ENCODE peak calls at places on chromosomes 1 and 21, in ten cellular contexts. One of them, this sample, is unnamed.

GRCh38 chr1:51331206-51332100 is 1.1 kb upstream of the TTC39A start:
- DNase-seq in osteoblast: peak
- DNase-seq in heart left ventricle: no peak
- DNase-seq in HFF-Myc: peak
- DNase-seq in neural progenitor cell: no peak
- DNase-seq in pancreas: peak
- DNase-seq in IMR-90: peak
- DNase-seq in left ventricle myocardium inferior: no peak
- DNase-seq in suprapubic skin: no peak
- DNase-seq in GM06990: no peak
- DNase-seq in this sample: no peak

GRCh38 chr1:168256164-168256563 is 24.5 kb upstream of the TBX19 start:
- DNase-seq in heart left ventricle: no peak
- DNase-seq in osteoblast: no peak
- DNase-seq in pancreas: no peak
- DNase-seq in HFF-Myc: no peak
- DNase-seq in neural progenitor cell: no peak
- DNase-seq in left ventricle myocardium inferior: no peak
- DNase-seq in suprapubic skin: no peak
- DNase-seq in IMR-90: no peak
- DNase-seq in GM06990: no peak
- DNase-seq in this sample: no peak

GRCh38 chr1:168092566-168093355 is 44.0 kb downstream of the GPR161 start:
- DNase-seq in IMR-90: no peak
- DNase-seq in left ventricle myocardium inferior: no peak
- DNase-seq in GM06990: no peak
- DNase-seq in neural progenitor cell: peak
- DNase-seq in suprapubic skin: no peak
- DNase-seq in HFF-Myc: no peak
- DNase-seq in pancreas: no peak
- DNase-seq in osteoblast: no peak
- DNase-seq in heart left ventricle: no peak
- DNase-seq in this sample: no peak

GRCh38 chr1:6358144-6358624 is 35.4 kb downstream of the ACOT7 start:
- DNase-seq in neural progenitor cell: no peak
- DNase-seq in IMR-90: no peak
- DNase-seq in suprapubic skin: no peak
- DNase-seq in osteoblast: peak
- DNase-seq in pancreas: no peak
- DNase-seq in GM06990: no peak
- DNase-seq in HFF-Myc: no peak
- DNase-seq in heart left ventricle: no peak
- DNase-seq in left ventricle myocardium inferior: no peak
- DNase-seq in this sample: no peak

GRCh38 chr21:22421416-22422190 is 1423.4 kb downstream of the NCAM2 start:
- DNase-seq in HFF-Myc: no peak
- DNase-seq in left ventricle myocardium inferior: no peak
- DNase-seq in heart left ventricle: no peak
- DNase-seq in IMR-90: no peak
- DNase-seq in suprapubic skin: no peak
- DNase-seq in pancreas: no peak
- DNase-seq in osteoblast: no peak
- DNase-seq in neural progenitor cell: no peak
- DNase-seq in GM06990: no peak
- DNase-seq in this sample: no peak

GRCh38 chr1:183783342-183783741 is 21.6 kb upstream of the RGL1 start:
- DNase-seq in neural progenitor cell: no peak
- DNase-seq in pancreas: no peak
- DNase-seq in GM06990: no peak
- DNase-seq in IMR-90: peak
- DNase-seq in heart left ventricle: no peak
- DNase-seq in left ventricle myocardium inferior: no peak
- DNase-seq in osteoblast: peak
- DNase-seq in suprapubic skin: no peak
- DNase-seq in HFF-Myc: no peak
- DNase-seq in this sample: no peak

GRCh38 chr1:207174913-207175312 is 70.9 kb downstream of the C4BPA start:
- DNase-seq in HFF-Myc: no peak
- DNase-seq in osteoblast: no peak
- DNase-seq in neural progenitor cell: no peak
- DNase-seq in suprapubic skin: no peak
- DNase-seq in pancreas: no peak
- DNase-seq in heart left ventricle: no peak
- DNase-seq in IMR-90: no peak
- DNase-seq in left ventricle myocardium inferior: no peak
- DNase-seq in GM06990: no peak
- DNase-seq in this sample: no peak

GRCh38 chr1:183070923-183071618 is 47.9 kb downstream of the LAMC1 start:
- DNase-seq in heart left ventricle: no peak
- DNase-seq in neural progenitor cell: no peak
- DNase-seq in HFF-Myc: no peak
- DNase-seq in GM06990: peak
- DNase-seq in osteoblast: no peak
- DNase-seq in suprapubic skin: no peak
- DNase-seq in IMR-90: peak
- DNase-seq in left ventricle myocardium inferior: no peak
- DNase-seq in pancreas: no peak
- DNase-seq in this sample: no peak

GRCh38 chr1:112981461-112982233 is 25.7 kb upstream of the SLC16A1 start:
- DNase-seq in IMR-90: no peak
- DNase-seq in heart left ventricle: no peak
- DNase-seq in suprapubic skin: no peak
- DNase-seq in osteoblast: no peak
- DNase-seq in pancreas: no peak
- DNase-seq in HFF-Myc: no peak
- DNase-seq in GM06990: no peak
- DNase-seq in neural progenitor cell: no peak
- DNase-seq in left ventricle myocardium inferior: no peak
- DNase-seq in this sample: no peak

GRCh38 chr1:77322061-77322900 is 40.5 kb downstream of the AK5 start:
- DNase-seq in suprapubic skin: no peak
- DNase-seq in IMR-90: peak
- DNase-seq in pancreas: no peak
- DNase-seq in heart left ventricle: no peak
- DNase-seq in HFF-Myc: peak
- DNase-seq in GM06990: no peak
- DNase-seq in left ventricle myocardium inferior: no peak
- DNase-seq in osteoblast: peak
- DNase-seq in neural progenitor cell: no peak
- DNase-seq in this sample: peak

GRCh38 chr1:9438431-9439073 is 100.7 kb upstream of the SLC25A33 start:
- DNase-seq in neural progenitor cell: no peak
- DNase-seq in left ventricle myocardium inferior: peak
- DNase-seq in suprapubic skin: peak
- DNase-seq in heart left ventricle: peak
- DNase-seq in HFF-Myc: no peak
- DNase-seq in pancreas: peak
- DNase-seq in GM06990: no peak
- DNase-seq in IMR-90: peak
- DNase-seq in osteoblast: peak
- DNase-seq in this sample: peak

GRCh38 chr21:30269803-30270530 is 12.8 kb downstream of the KRTAP24-1 start:
- DNase-seq in neural progenitor cell: no peak
- DNase-seq in pancreas: no peak
- DNase-seq in suprapubic skin: no peak
- DNase-seq in HFF-Myc: no peak
- DNase-seq in osteoblast: no peak
- DNase-seq in GM06990: no peak
- DNase-seq in heart left ventricle: no peak
- DNase-seq in IMR-90: no peak
- DNase-seq in left ventricle myocardium inferior: no peak
- DNase-seq in this sample: no peak

GRCh38 chr1:98221926-98222325 is 301.1 kb upstream of the DPYD start:
- DNase-seq in HFF-Myc: no peak
- DNase-seq in heart left ventricle: no peak
- DNase-seq in IMR-90: no peak
- DNase-seq in left ventricle myocardium inferior: no peak
- DNase-seq in suprapubic skin: no peak
- DNase-seq in neural progenitor cell: no peak
- DNase-seq in pancreas: no peak
- DNase-seq in GM06990: no peak
- DNase-seq in osteoblast: no peak
- DNase-seq in this sample: no peak

GRCh38 chr1:204730826-204731459 is 45.4 kb upstream of the LRRN2 start:
- DNase-seq in neural progenitor cell: no peak
- DNase-seq in GM06990: no peak
- DNase-seq in IMR-90: no peak
- DNase-seq in HFF-Myc: no peak
- DNase-seq in osteoblast: no peak
- DNase-seq in heart left ventricle: no peak
- DNase-seq in suprapubic skin: no peak
- DNase-seq in pancreas: no peak
- DNase-seq in left ventricle myocardium inferior: no peak
- DNase-seq in this sample: no peak

GRCh38 chr21:43609501-43610340 is 49.6 kb downstream of the HSF2BP start:
- DNase-seq in IMR-90: peak
- DNase-seq in neural progenitor cell: no peak
- DNase-seq in left ventricle myocardium inferior: no peak
- DNase-seq in pancreas: peak
- DNase-seq in GM06990: no peak
- DNase-seq in heart left ventricle: no peak
- DNase-seq in HFF-Myc: no peak
- DNase-seq in suprapubic skin: no peak
- DNase-seq in osteoblast: no peak
- DNase-seq in this sample: no peak

GRCh38 chr1:161374373-161374772 is 6.7 kb upstream of the CFAP126 start:
- DNase-seq in GM06990: no peak
- DNase-seq in left ventricle myocardium inferior: no peak
- DNase-seq in osteoblast: peak
- DNase-seq in IMR-90: no peak
- DNase-seq in neural progenitor cell: no peak
- DNase-seq in HFF-Myc: no peak
- DNase-seq in suprapubic skin: no peak
- DNase-seq in heart left ventricle: no peak
- DNase-seq in pancreas: no peak
- DNase-seq in this sample: no peak
- TF ChIP-seq CTCF in GM06990: peak
- TF ChIP-seq CTCF in left ventricle myocardium inferior: no peak
- TF ChIP-seq CTCF in osteoblast: peak
- TF ChIP-seq CTCF in IMR-90: peak
- TF ChIP-seq CTCF in neural progenitor cell: peak
- TF ChIP-seq CTCF in HFF-Myc: no peak
- TF ChIP-seq CTCF in suprapubic skin: no peak
- TF ChIP-seq CTCF in heart left ventricle: no peak
- TF ChIP-seq CTCF in pancreas: no peak
- TF ChIP-seq CTCF in this sample: peak

GRCh38 chr1:235102259-235102582 is 26.4 kb downstream of the TOMM20 start:
- DNase-seq in osteoblast: no peak
- DNase-seq in neural progenitor cell: no peak
- DNase-seq in GM06990: no peak
- DNase-seq in suprapubic skin: no peak
- DNase-seq in IMR-90: no peak
- DNase-seq in heart left ventricle: no peak
- DNase-seq in pancreas: no peak
- DNase-seq in HFF-Myc: no peak
- DNase-seq in left ventricle myocardium inferior: no peak
- DNase-seq in this sample: no peak
- H3K4me3 ChIP-seq in osteoblast: no peak
- H3K4me3 ChIP-seq in neural progenitor cell: no peak
- H3K4me3 ChIP-seq in GM06990: no peak
- H3K4me3 ChIP-seq in suprapubic skin: no peak
- H3K4me3 ChIP-seq in IMR-90: no peak
- H3K4me3 ChIP-seq in heart left ventricle: no peak
- H3K4me3 ChIP-seq in pancreas: no peak
- H3K4me3 ChIP-seq in HFF-Myc: no peak
- H3K4me3 ChIP-seq in left ventricle myocardium inferior: no peak
- H3K4me3 ChIP-seq in this sample: no peak

DNA sequence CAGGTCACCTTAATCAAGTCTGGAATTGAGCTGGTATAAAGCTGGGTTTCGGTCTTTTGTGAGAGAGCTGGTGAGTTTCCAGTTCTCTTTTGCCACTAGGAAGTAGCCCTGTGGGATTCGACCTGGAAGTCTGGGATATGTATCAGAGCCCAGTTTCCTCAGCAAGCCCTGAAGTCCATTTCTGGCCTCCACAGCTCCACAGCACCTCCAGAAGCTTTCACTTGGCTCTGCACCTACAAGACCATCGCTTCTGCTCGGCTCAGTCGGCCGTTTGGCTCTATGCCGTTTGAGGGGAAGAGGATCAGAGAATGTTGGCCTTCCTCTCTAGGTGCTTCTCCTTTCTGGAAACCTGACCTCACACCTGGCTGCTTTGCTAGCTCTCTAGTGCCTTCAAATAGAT is 148.0 kb downstream of the GALNT2 start:
- DNase-seq in HFF-Myc: no peak
- DNase-seq in suprapubic skin: no peak
- DNase-seq in GM06990: no peak
- DNase-seq in osteoblast: no peak
- DNase-seq in IMR-90: peak
- DNase-seq in pancreas: peak
- DNase-seq in neural progenitor cell: peak
- DNase-seq in heart left ventricle: peak
- DNase-seq in left ventricle myocardium inferior: peak
- DNase-seq in this sample: peak
- TF ChIP-seq CTCF in HFF-Myc: no peak
- TF ChIP-seq CTCF in suprapubic skin: peak
- TF ChIP-seq CTCF in GM06990: no peak
- TF ChIP-seq CTCF in osteoblast: peak
- TF ChIP-seq CTCF in IMR-90: peak
- TF ChIP-seq CTCF in pancreas: peak
- TF ChIP-seq CTCF in neural progenitor cell: peak
- TF ChIP-seq CTCF in heart left ventricle: peak
- TF ChIP-seq CTCF in left ventricle myocardium inferior: peak
- TF ChIP-seq CTCF in this sample: peak

GRCh38 chr1:165112260-165112659 is 244.3 kb downstream of the LMX1A start:
- DNase-seq in GM06990: no peak
- DNase-seq in left ventricle myocardium inferior: no peak
- DNase-seq in osteoblast: no peak
- DNase-seq in neural progenitor cell: no peak
- DNase-seq in suprapubic skin: no peak
- DNase-seq in HFF-Myc: no peak
- DNase-seq in pancreas: no peak
- DNase-seq in IMR-90: no peak
- DNase-seq in heart left ventricle: no peak
- DNase-seq in this sample: no peak

GRCh38 chr1:165116732-165117131 is 239.8 kb downstream of the LMX1A start:
- DNase-seq in neural progenitor cell: no peak
- DNase-seq in GM06990: no peak
- DNase-seq in IMR-90: peak
- DNase-seq in HFF-Myc: peak
- DNase-seq in heart left ventricle: no peak
- DNase-seq in suprapubic skin: no peak
- DNase-seq in osteoblast: peak
- DNase-seq in left ventricle myocardium inferior: no peak
- DNase-seq in pancreas: no peak
- DNase-seq in this sample: peak

GRCh38 chr1:165114889-165115285 is 241.6 kb downstream of the LMX1A start:
- DNase-seq in heart left ventricle: no peak
- DNase-seq in neural progenitor cell: no peak
- DNase-seq in IMR-90: no peak
- DNase-seq in suprapubic skin: no peak
- DNase-seq in HFF-Myc: no peak
- DNase-seq in GM06990: no peak
- DNase-seq in left ventricle myocardium inferior: no peak
- DNase-seq in pancreas: no peak
- DNase-seq in osteoblast: no peak
- DNase-seq in this sample: no peak

GRCh38 chr1:165114022-165114888 is 242.3 kb downstream of the LMX1A start:
- DNase-seq in pancreas: no peak
- DNase-seq in GM06990: no peak
- DNase-seq in heart left ventricle: no peak
- DNase-seq in osteoblast: peak
- DNase-seq in IMR-90: peak
- DNase-seq in left ventricle myocardium inferior: no peak
- DNase-seq in neural progenitor cell: peak
- DNase-seq in HFF-Myc: peak
- DNase-seq in suprapubic skin: no peak
- DNase-seq in this sample: no peak

GRCh38 chr1:165117482-165117881 is 239.0 kb downstream of the LMX1A start:
- DNase-seq in left ventricle myocardium inferior: no peak
- DNase-seq in GM06990: no peak
- DNase-seq in HFF-Myc: no peak
- DNase-seq in neural progenitor cell: peak
- DNase-seq in IMR-90: no peak
- DNase-seq in suprapubic skin: no peak
- DNase-seq in osteoblast: no peak
- DNase-seq in heart left ventricle: no peak
- DNase-seq in pancreas: no peak
- DNase-seq in this sample: no peak
- H3K4me3 ChIP-seq in left ventricle myocardium inferior: no peak
- H3K4me3 ChIP-seq in GM06990: no peak
- H3K4me3 ChIP-seq in HFF-Myc: no peak
- H3K4me3 ChIP-seq in neural progenitor cell: peak
- H3K4me3 ChIP-seq in IMR-90: no peak
- H3K4me3 ChIP-seq in suprapubic skin: no peak
- H3K4me3 ChIP-seq in osteoblast: no peak
- H3K4me3 ChIP-seq in heart left ventricle: no peak
- H3K4me3 ChIP-seq in pancreas: no peak
- H3K4me3 ChIP-seq in this sample: no peak

This sample was measured in AG09309.